ENCODE peak calls at places on chromosomes 13 and 19, in four cellular contexts. One of them, this sample, is unnamed.

GRCh38 chr19:33366917-33367316 is 6.6 kb upstream of the CEBPG start:
- DNase-seq in HepG2: no peak
- DNase-seq in GM12878: no peak
- DNase-seq in H1: no peak
- DNase-seq in this sample: no peak

GRCh38 chr13:23427342-23428182 is 5.9 kb downstream of the SACS start:
- DNase-seq in HepG2: peak
- DNase-seq in GM12878: no peak
- DNase-seq in H1: no peak
- DNase-seq in this sample: no peak

GRCh38 chr19:2627319-2627829 is 75.1 kb downstream of the GNG7 start:
- DNase-seq in HepG2: peak
- DNase-seq in GM12878: no peak
- DNase-seq in H1: no peak
- DNase-seq in this sample: no peak

GRCh38 chr13:99371956-99372355 is 64.8 kb upstream of the GPR183 start:
- DNase-seq in HepG2: no peak
- DNase-seq in GM12878: no peak
- DNase-seq in H1: no peak
- DNase-seq in this sample: no peak

GRCh38 chr19:56978023-56978565 is 137.6 kb upstream of the PEG3 start:
- DNase-seq in HepG2: peak
- DNase-seq in GM12878: no peak
- DNase-seq in H1: no peak
- DNase-seq in this sample: no peak

GRCh38 chr13:90105881-90106496 is 1241.5 kb upstream of the MIR17HG start:
- DNase-seq in HepG2: no peak
- DNase-seq in GM12878: no peak
- DNase-seq in H1: no peak
- DNase-seq in this sample: no peak

GRCh38 chr13:112333756-112334543 is 42.2 kb upstream of the SPACA7 start:
- DNase-seq in HepG2: no peak
- DNase-seq in GM12878: no peak
- DNase-seq in H1: no peak
- DNase-seq in this sample: peak

GRCh38 chr19:3145909-3146676 is 10.3 kb downstream of the GNA15 start:
- DNase-seq in HepG2: no peak
- DNase-seq in GM12878: no peak
- DNase-seq in H1: no peak
- DNase-seq in this sample: peak

GRCh38 chr13:34857561-34857960 is 84.5 kb upstream of the NBEA start:
- DNase-seq in HepG2: no peak
- DNase-seq in GM12878: no peak
- DNase-seq in H1: no peak
- DNase-seq in this sample: no peak

GRCh38 chr19:2546128-2547032 is 70.5 kb downstream of the GADD45B start:
- DNase-seq in HepG2: peak
- DNase-seq in GM12878: no peak
- DNase-seq in H1: no peak
- DNase-seq in this sample: peak

GRCh38 chr19:47373246-47374240 is 24.4 kb downstream of the DHX34 start:
- DNase-seq in HepG2: no peak
- DNase-seq in GM12878: no peak
- DNase-seq in H1: no peak
- DNase-seq in this sample: no peak

GRCh38 chr13:111345682-111346081 is 25.2 kb downstream of the TEX29 start:
- DNase-seq in HepG2: no peak
- DNase-seq in GM12878: no peak
- DNase-seq in H1: no peak
- DNase-seq in this sample: no peak

GRCh38 chr19:46963093-46963734 is 56.4 kb upstream of the NPAS1 start:
- DNase-seq in HepG2: no peak
- DNase-seq in GM12878: no peak
- DNase-seq in H1: no peak
- DNase-seq in this sample: no peak

GRCh38 chr19:30640266-30640965 is 268.2 kb downstream of the ZNF536 start:
- DNase-seq in HepG2: no peak
- DNase-seq in GM12878: no peak
- DNase-seq in H1: no peak
- DNase-seq in this sample: no peak

GRCh38 chr19:11422163-11423068 is 3.3 kb upstream of the RGL3 start:
- DNase-seq in HepG2: no peak
- DNase-seq in GM12878: peak
- DNase-seq in H1: peak
- DNase-seq in this sample: peak

GRCh38 chr13:74647211-74647610 is 513.0 kb upstream of the KLF12 start:
- DNase-seq in HepG2: no peak
- DNase-seq in GM12878: no peak
- DNase-seq in H1: no peak
- DNase-seq in this sample: no peak

GRCh38 chr13:95641961-95642621 is 2.4 kb downstream of the DZIP1 start:
- DNase-seq in HepG2: peak
- DNase-seq in GM12878: no peak
- DNase-seq in H1: no peak
- DNase-seq in this sample: no peak

GRCh38 chr13:21663197-21663596 is 7.7 kb upstream of the FGF9 start:
- DNase-seq in HepG2: peak
- DNase-seq in GM12878: no peak
- DNase-seq in H1: no peak
- DNase-seq in this sample: no peak

GRCh38 chr13:102983496-102983895 is 82.7 kb downstream of the SLC10A2 start:
- DNase-seq in HepG2: no peak
- DNase-seq in GM12878: no peak
- DNase-seq in H1: no peak
- DNase-seq in this sample: no peak

GRCh38 chr13:37141011-37141410 is 35.5 kb upstream of the CSNK1A1L start:
- DNase-seq in HepG2: no peak
- DNase-seq in GM12878: no peak
- DNase-seq in H1: no peak
- DNase-seq in this sample: no peak

GRCh38 chr13:44309771-44310767 is 63.6 kb upstream of the SERP2 start:
- DNase-seq in HepG2: no peak
- DNase-seq in GM12878: no peak
- DNase-seq in H1: no peak
- DNase-seq in this sample: no peak

GRCh38 chr13:42040730-42041016 is 7.8 kb upstream of the DGKH start:
- DNase-seq in HepG2: no peak
- DNase-seq in GM12878: no peak
- DNase-seq in H1: no peak
- DNase-seq in this sample: peak

GRCh38 chr13:39538826-39539555 is 64.0 kb downstream of the LHFPL6 start:
- DNase-seq in HepG2: no peak
- DNase-seq in GM12878: no peak
- DNase-seq in H1: no peak
- DNase-seq in this sample: no peak

GRCh38 chr13:99265162-99265822 is 7.1 kb upstream of the GPR18 start:
- DNase-seq in HepG2: no peak
- DNase-seq in GM12878: no peak
- DNase-seq in H1: no peak
- DNase-seq in this sample: no peak

GRCh38 chr19:1123885-1124677 is 20.3 kb downstream of the GPX4 start:
- DNase-seq in HepG2: no peak
- DNase-seq in GM12878: no peak
- DNase-seq in H1: no peak
- DNase-seq in this sample: no peak

GRCh38 chr19:1122021-1122971 is 18.5 kb downstream of the GPX4 start:
- DNase-seq in HepG2: no peak
- DNase-seq in GM12878: no peak
- DNase-seq in H1: no peak
- DNase-seq in this sample: no peak

GRCh38 chr19:1123381-1123780 is 19.6 kb downstream of the GPX4 start:
- DNase-seq in HepG2: no peak
- DNase-seq in GM12878: no peak
- DNase-seq in H1: no peak
- DNase-seq in this sample: no peak

GRCh38 chr19:1121395-1121794 is 17.6 kb downstream of the GPX4 start:
- DNase-seq in HepG2: no peak
- DNase-seq in GM12878: no peak
- DNase-seq in H1: no peak
- DNase-seq in this sample: no peak

GRCh38 chr19:1122972-1123363 is 19.2 kb downstream of the GPX4 start:
- DNase-seq in HepG2: peak
- DNase-seq in GM12878: no peak
- DNase-seq in H1: no peak
- DNase-seq in this sample: peak
- TF ChIP-seq CBX5 in HepG2: no peak
- TF ChIP-seq CBX5 in GM12878: no peak
- TF ChIP-seq CBX5 in H1: no peak
- TF ChIP-seq CBX5 in this sample: no peak

DNA sequence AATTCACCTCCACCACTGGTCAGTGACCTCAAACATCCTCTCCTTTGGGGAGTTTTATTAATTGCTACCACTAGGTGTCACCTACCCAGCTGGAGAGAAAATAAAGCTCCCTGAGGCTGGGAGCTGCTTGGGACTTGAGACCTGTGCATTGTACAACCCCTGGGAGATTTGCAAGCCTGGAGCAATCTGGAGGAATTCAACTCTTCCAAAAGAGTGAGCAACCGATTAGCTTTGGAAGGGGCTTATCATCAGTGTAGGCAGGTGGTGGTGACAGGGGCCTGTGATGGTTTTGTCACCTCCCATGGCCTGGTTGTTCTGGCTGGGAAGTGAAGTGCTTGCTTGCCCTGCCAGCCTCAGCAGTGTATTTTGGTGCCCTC is 30.2 kb upstream of the FRY start:
- DNase-seq in HepG2: peak
- DNase-seq in GM12878: no peak
- DNase-seq in H1: no peak
- DNase-seq in this sample: peak
- TF ChIP-seq CBX5 in HepG2: no peak
- TF ChIP-seq CBX5 in GM12878: no peak
- TF ChIP-seq CBX5 in H1: no peak
- TF ChIP-seq CBX5 in this sample: no peak

GRCh38 chr13:93505104-93505952 is 278.7 kb downstream of the GPC6 start:
- DNase-seq in HepG2: peak
- DNase-seq in GM12878: no peak
- DNase-seq in H1: no peak
- DNase-seq in this sample: no peak
- TF ChIP-seq CBX5 in HepG2: no peak
- TF ChIP-seq CBX5 in GM12878: no peak
- TF ChIP-seq CBX5 in H1: no peak
- TF ChIP-seq CBX5 in this sample: no peak

GRCh38 chr19:17754634-17755532 is 3.6 kb downstream of the FCHO1 start:
- DNase-seq in HepG2: no peak
- DNase-seq in GM12878: peak
- DNase-seq in H1: no peak
- DNase-seq in this sample: no peak

GRCh38 chr19:17755533-17755885 is 4.2 kb downstream of the FCHO1 start:
- DNase-seq in HepG2: no peak
- DNase-seq in GM12878: no peak
- DNase-seq in H1: no peak
- DNase-seq in this sample: no peak

GRCh38 chr19:17753976-17754375 is 2.7 kb downstream of the FCHO1 start:
- DNase-seq in HepG2: no peak
- DNase-seq in GM12878: no peak
- DNase-seq in H1: no peak
- DNase-seq in this sample: no peak

GRCh38 chr19:17757125-17757524 is 5.8 kb downstream of the FCHO1 start:
- DNase-seq in HepG2: no peak
- DNase-seq in GM12878: no peak
- DNase-seq in H1: no peak
- DNase-seq in this sample: no peak

GRCh38 chr19:17755977-17756670 is 4.8 kb downstream of the FCHO1 start:
- DNase-seq in HepG2: no peak
- DNase-seq in GM12878: peak
- DNase-seq in H1: no peak
- DNase-seq in this sample: peak
- TF ChIP-seq CBX5 in HepG2: no peak
- TF ChIP-seq CBX5 in GM12878: no peak
- TF ChIP-seq CBX5 in H1: no peak
- TF ChIP-seq CBX5 in this sample: no peak

DNA sequence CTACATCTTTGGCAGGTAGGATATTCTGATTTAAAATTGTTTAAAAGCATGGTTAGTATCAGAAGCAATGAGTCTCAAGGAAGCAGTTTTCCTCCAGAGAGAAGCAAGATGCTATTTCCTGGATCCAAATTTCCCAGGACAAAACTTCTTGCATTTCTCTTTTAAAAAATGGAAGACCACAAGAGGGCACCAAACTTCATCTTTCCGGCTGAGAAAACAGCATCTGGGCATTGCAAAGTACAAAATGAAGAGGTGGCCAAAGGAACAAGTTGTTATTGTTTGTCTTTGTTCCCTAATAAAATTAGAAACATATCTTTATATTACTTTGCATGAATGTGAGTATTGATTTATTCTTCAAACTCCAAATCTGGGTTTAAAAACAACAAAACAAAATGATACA is 60.0 kb upstream of the LRCH1 start:
- DNase-seq in HepG2: peak
- DNase-seq in GM12878: no peak
- DNase-seq in H1: no peak
- DNase-seq in this sample: peak
- TF ChIP-seq CBX5 in HepG2: no peak
- TF ChIP-seq CBX5 in GM12878: no peak
- TF ChIP-seq CBX5 in H1: no peak
- TF ChIP-seq CBX5 in this sample: no peak

GRCh38 chr19:1423445-1424181 is 14.6 kb upstream of the RPS15 start:
- DNase-seq in HepG2: no peak
- DNase-seq in GM12878: no peak
- DNase-seq in H1: no peak
- DNase-seq in this sample: no peak
- TF ChIP-seq CBX5 in HepG2: no peak
- TF ChIP-seq CBX5 in GM12878: no peak
- TF ChIP-seq CBX5 in H1: no peak
- TF ChIP-seq CBX5 in this sample: no peak

GRCh38 chr19:5364674-5365073 is 24.1 kb upstream of the PTPRS start:
- DNase-seq in HepG2: no peak
- DNase-seq in GM12878: no peak
- DNase-seq in H1: no peak
- DNase-seq in this sample: no peak
- TF ChIP-seq CBX5 in HepG2: no peak
- TF ChIP-seq CBX5 in GM12878: no peak
- TF ChIP-seq CBX5 in H1: no peak
- TF ChIP-seq CBX5 in this sample: no peak

GRCh38 chr19:29576761-29577661 is 29.1 kb upstream of the POP4 start:
- DNase-seq in HepG2: no peak
- DNase-seq in GM12878: peak
- DNase-seq in H1: no peak
- DNase-seq in this sample: no peak

GRCh38 chr19:29576043-29576442 is 30.0 kb upstream of the POP4 start:
- DNase-seq in HepG2: no peak
- DNase-seq in GM12878: no peak
- DNase-seq in H1: no peak
- DNase-seq in this sample: no peak

GRCh38 chr19:29571181-29571580 is 34.9 kb upstream of the POP4 start:
- DNase-seq in HepG2: no peak
- DNase-seq in GM12878: no peak
- DNase-seq in H1: no peak
- DNase-seq in this sample: no peak

GRCh38 chr19:29574518-29574917 is 31.6 kb upstream of the POP4 start:
- DNase-seq in HepG2: no peak
- DNase-seq in GM12878: no peak
- DNase-seq in H1: no peak
- DNase-seq in this sample: no peak

GRCh38 chr19:29573486-29573885 is 32.6 kb upstream of the POP4 start:
- DNase-seq in HepG2: no peak
- DNase-seq in GM12878: no peak
- DNase-seq in H1: no peak
- DNase-seq in this sample: no peak
- TF ChIP-seq CBX5 in HepG2: no peak
- TF ChIP-seq CBX5 in GM12878: no peak
- TF ChIP-seq CBX5 in H1: no peak
- TF ChIP-seq CBX5 in this sample: no peak